ENCODE peak calls at places on chromosomes 7 and 10, in eight cellular contexts. Q is stimulated activated CD4-positive, alpha-beta T cell treated with anti-CD3 and anti-CD28 coated beads, Interleukin-1b, Interleukin-23, amount 100 ng/mL, for 1 hour; F is central memory CD4-positive, alpha-beta T cell; E is NCI-H1105; O is NAMALWA; B is T-helper 2 cell; I is SJCRH30; W is RWPE1. L is an unnamed sample.

GRCh38 chr7:372939-373791 is 83.2 kb downstream of the FOXL3 start:
- DNase-seq in W (no peak), E (no peak), Q (no peak), I (no peak), B (no peak), O (no peak), F (no peak), L (no peak)

GRCh38 chr10:65235266-65235665 is 1690.6 kb upstream of the LRRTM3 start:
- DNase-seq in Q (no peak), W (no peak), B (no peak), I (no peak), O (no peak), E (no peak), F (no peak), L (no peak)

GRCh38 chr10:122301055-122301810 is 30.1 kb downstream of the BTBD16 start:
- DNase-seq in W (no peak), F (peak; percentile 59), E (no peak), B (peak; percentile 73), O (no peak), Q (no peak), I (peak; percentile 51), L (no peak)

GRCh38 chr7:18210788-18211187 is 183.1 kb upstream of the PRPS1L1 start:
- DNase-seq in W (no peak), Q (no peak), B (no peak), F (no peak), I (no peak), E (no peak), O (no peak), L (no peak)

GRCh38 chr10:103649654-103650423 is 156.3 kb downstream of the NEURL1 start:
- DNase-seq in Q (no peak), E (peak; percentile 43), O (no peak), W (no peak), F (no peak), I (no peak), B (no peak), L (no peak)

GRCh38 chr7:47414342-47415288 is 167.3 kb downstream of the TNS3 start:
- DNase-seq in I (no peak), O (no peak), B (no peak), W (no peak), F (no peak), E (no peak), Q (no peak), L (no peak)

GRCh38 chr7:44944821-44945220 is 34.0 kb downstream of the MYO1G start:
- DNase-seq in B (no peak), E (no peak), O (no peak), Q (no peak), W (no peak), F (no peak), I (no peak), L (no peak)

GRCh38 chr10:110076559-110077318 is 69.0 kb downstream of the ADD3 start:
- DNase-seq in F (peak; percentile 54), E (no peak), Q (no peak), O (peak; percentile 72), B (peak; percentile 41), I (peak; percentile 47), W (peak; percentile 57), L (no peak)

GRCh38 chr10:104612577-104613205 is 28.4 kb upstream of the SORCS3 start:
- DNase-seq in F (no peak), B (no peak), E (no peak), I (no peak), Q (no peak), O (no peak), W (no peak), L (no peak)

GRCh38 chr7:36312064-36312914 is 77.4 kb upstream of the ANLN start:
- DNase-seq in Q (no peak), W (no peak), F (peak; percentile 32), B (no peak), I (no peak), E (no peak), O (no peak), L (no peak)

GRCh38 chr7:29370531-29371314 is 176.1 kb downstream of the CHN2 start:
- DNase-seq in W (peak; percentile 53), O (no peak), F (no peak), I (peak; percentile 17), B (no peak), E (no peak), Q (no peak), L (no peak)

GRCh38 chr7:64881461-64882287 is 21.4 kb upstream of the ZNF273 start:
- DNase-seq in B (no peak), Q (no peak), E (no peak), F (no peak), O (no peak), W (no peak), I (no peak), L (no peak)

GRCh38 chr10:125369382-125370326 is 209.3 kb upstream of the CTBP2 start:
- DNase-seq in Q (no peak), B (no peak), F (no peak), O (no peak), E (no peak), I (no peak), W (no peak), L (no peak)

GRCh38 chr7:104005197-104005596 is 15.7 kb upstream of the RELN start:
- DNase-seq in I (no peak), W (no peak), E (no peak), Q (no peak), B (no peak), F (no peak), O (no peak), L (no peak)

GRCh38 chr10:17115683-17116082 is 13.9 kb downstream of the CUBN start:
- DNase-seq in E (no peak), I (no peak), O (no peak), Q (no peak), B (no peak), W (peak; percentile 44), F (no peak), L (no peak)

GRCh38 chr10:8712653-8713052 is 658.2 kb downstream of the GATA3 start:
- DNase-seq in E (no peak), W (no peak), Q (no peak), F (no peak), I (no peak), O (no peak), B (no peak), L (no peak)

GRCh38 chr10:34581871-34582532 is 233.1 kb downstream of the PARD3 start:
- DNase-seq in Q (no peak), O (no peak), W (peak; percentile 58), F (no peak), B (no peak), I (no peak), E (no peak), L (no peak)

GRCh38 chr7:133562617-133563016 is 309.7 kb downstream of the EXOC4 start:
- DNase-seq in F (no peak), W (no peak), Q (no peak), O (no peak), E (no peak), I (no peak), B (no peak), L (no peak)

GRCh38 chr7:115910541-115911164 is 119.9 kb downstream of the TFEC start:
- DNase-seq in W (peak; percentile 4), O (peak; percentile 75), E (peak; percentile 24), I (peak; percentile 86), F (peak; percentile 6), Q (no peak), B (no peak), L (no peak)

GRCh38 chr10:4390219-4390618 is 435.8 kb upstream of the AKR1E2 start:
- DNase-seq in W (no peak), I (no peak), E (no peak), Q (no peak), F (no peak), O (no peak), B (no peak), L (no peak)